ENCODE peak calls at places on chromosome 22, in seven cellular contexts. V is anterior cingulate cortex; J is NCI-H1436; Q is stimulated activated CD8-positive, alpha-beta memory T cell treated with anti-CD3 and anti-CD28 coated beads, Interleukin-15, amount 100 ng/mL, for 4 hours; C is activated CD8-positive, alpha-beta memory T cell treated with anti-CD3 and anti-CD28 coated beads for 4 hours; I is EH; L is transverse colon. R is an unnamed sample.

GRCh38 chr22:30435674-30436126 is 10.1 kb downstream of the MTFP1 start:
- DNase-seq in V (no peak), I (no peak), J (no peak), Q (peak), L (peak), C (peak), R (no peak)

GRCh38 chr22:17105143-17106129 is 15.7 kb downstream of the TMEM121B start:
- DNase-seq in Q (no peak), I (no peak), L (no peak), J (no peak), V (no peak), C (no peak), R (no peak)

GRCh38 chr22:30390974-30391691 is 3.9 kb upstream of the RNF215 start:
- DNase-seq in C (peak), J (peak), I (peak), Q (peak), V (peak), L (peak), R (no peak)

GRCh38 chr22:24510694-24511625 is 15.8 kb downstream of the UPB1 start:
- DNase-seq in Q (no peak), J (no peak), L (no peak), I (peak), C (no peak), V (no peak), R (no peak)

GRCh38 chr22:40410272-40410671 is 39.9 kb downstream of the SGSM3 start:
- DNase-seq in I (peak), L (no peak), J (no peak), C (no peak), V (no peak), Q (no peak), R (no peak)

GRCh38 chr22:44702479-44703219 is 645 bp downstream of the PRR5 start:
- DNase-seq in J (no peak), L (no peak), C (no peak), Q (no peak), I (peak), V (no peak), R (no peak)

GRCh38 chr22:30208631-30209603 is 37.6 kb downstream of the LIF start:
- DNase-seq in C (no peak), V (no peak), L (peak), J (no peak), I (peak), Q (no peak), R (no peak)

GRCh38 chr22:37701121-37701786 is 4.4 kb downstream of the TRIOBP start:
- DNase-seq in J (no peak), C (no peak), L (no peak), V (no peak), Q (no peak), I (no peak), R (no peak)

GRCh38 chr22:17781319-17782031 is 7.2 kb upstream of the BID start:
- DNase-seq in C (peak), I (peak), L (no peak), Q (peak), V (no peak), J (no peak), R (peak)

GRCh38 chr22:19117111-19117512 is 5.1 kb downstream of the DGCR2 start:
- DNase-seq in C (no peak), V (no peak), I (no peak), L (peak), J (peak), Q (no peak), R (no peak)

GRCh38 chr22:20552450-20552894 is 45.1 kb downstream of the MED15 start:
- DNase-seq in V (no peak), I (peak), J (no peak), C (no peak), Q (no peak), L (peak), R (no peak)

GRCh38 chr22:30685178-30685577 is 9.5 kb upstream of the OSBP2 start:
- DNase-seq in I (no peak), Q (no peak), V (no peak), C (no peak), J (no peak), L (peak), R (no peak)

GRCh38 chr22:24894220-24894975 is 52.1 kb downstream of the LHFPL7 start:
- DNase-seq in Q (no peak), J (no peak), C (no peak), I (peak), L (peak), V (no peak), R (peak)

GRCh38 chr22:49532831-49533802 is 294.6 kb downstream of the BRD1 start:
- DNase-seq in C (no peak), L (no peak), V (no peak), J (no peak), Q (no peak), I (no peak), R (no peak)

GRCh38 chr22:44045171-44045570 is 21.1 kb downstream of the PARVB start:
- DNase-seq in I (peak), L (no peak), Q (no peak), C (no peak), V (no peak), J (no peak), R (no peak)

GRCh38 chr22:25628494-25628893 is 64.0 kb downstream of the GRK3 start:
- DNase-seq in L (no peak), J (no peak), I (no peak), C (no peak), Q (no peak), V (no peak), R (no peak)

GRCh38 chr22:47316020-47316419 is 553.6 kb downstream of the TBC1D22A start:
- DNase-seq in I (no peak), L (no peak), C (no peak), V (no peak), Q (no peak), J (no peak), R (no peak)

GRCh38 chr22:29394931-29395581 is 6.7 kb upstream of the AP1B1 start:
- DNase-seq in V (peak), Q (peak), I (peak), J (peak), C (peak), L (peak), R (no peak)

GRCh38 chr22:23402275-23403151 is 177.6 kb downstream of the IGLL1 start:
- DNase-seq in Q (no peak), I (peak), L (peak), C (no peak), J (peak), V (peak), R (peak)

GRCh38 chr22:37302617-37303555 is 20.6 kb downstream of the CYTH4 start:
- DNase-seq in C (no peak), L (no peak), V (no peak), Q (no peak), I (no peak), J (no peak), R (no peak)

GRCh38 chr22:39664485-39665200 is 94.1 kb downstream of the CACNA1I start:
- DNase-seq in L (peak), C (no peak), J (no peak), V (no peak), Q (no peak), I (no peak), R (no peak)

R was measured in NCI-H2107.